ENCODE peak calls at places on chromosomes 13 and 19, in four cellular contexts. One of them, this sample, is unnamed.

GRCh38 chr13:43348397-43348796 is 325.0 kb downstream of the DNAJC15 start:
- DNase-seq in HepG2: no peak
- DNase-seq in K562: no peak
- DNase-seq in SK-N-SH: no peak
- DNase-seq in this sample: no peak

GRCh38 chr13:48686810-48687209 is 33.1 kb downstream of the CYSLTR2 start:
- DNase-seq in HepG2: no peak
- DNase-seq in K562: no peak
- DNase-seq in SK-N-SH: no peak
- DNase-seq in this sample: no peak

GRCh38 chr19:33719366-33720154 is 77.1 kb upstream of the KCTD15 start:
- DNase-seq in K562: no peak
- DNase-seq in SK-N-SH: no peak
- DNase-seq in HepG2: no peak
- DNase-seq in this sample: no peak

GRCh38 chr19:49071860-49072547 is 495 bp downstream of the KCNA7 start:
- DNase-seq in HepG2: no peak
- DNase-seq in SK-N-SH: peak
- DNase-seq in K562: peak
- DNase-seq in this sample: no peak

GRCh38 chr13:36190771-36191170 is 23.6 kb downstream of the SOHLH2 start:
- DNase-seq in SK-N-SH: no peak
- DNase-seq in HepG2: no peak
- DNase-seq in K562: no peak
- DNase-seq in this sample: no peak

GRCh38 chr13:85603735-85604134 is 195.5 kb downstream of the SLITRK6 start:
- DNase-seq in K562: no peak
- DNase-seq in SK-N-SH: peak
- DNase-seq in HepG2: no peak
- DNase-seq in this sample: no peak

GRCh38 chr19:57583521-57584416 is at the start of gene ZIK1:
- DNase-seq in SK-N-SH: peak
- DNase-seq in HepG2: peak
- DNase-seq in K562: peak
- DNase-seq in this sample: peak

GRCh38 chr13:27839809-27840467 is 47.7 kb downstream of the GSX1 start:
- DNase-seq in HepG2: no peak
- DNase-seq in K562: no peak
- DNase-seq in SK-N-SH: no peak
- DNase-seq in this sample: no peak

GRCh38 chr19:3509566-3509989 is 3.5 kb downstream of the FZR1 start:
- DNase-seq in HepG2: no peak
- DNase-seq in K562: no peak
- DNase-seq in SK-N-SH: no peak
- DNase-seq in this sample: no peak

GRCh38 chr13:97432232-97432916 is 1.6 kb upstream of the RAP2A start:
- DNase-seq in K562: no peak
- DNase-seq in SK-N-SH: no peak
- DNase-seq in HepG2: no peak
- DNase-seq in this sample: no peak

GRCh38 chr19:36151144-36152051 is 849 bp downstream of the COX7A1 start:
- DNase-seq in K562: no peak
- DNase-seq in SK-N-SH: no peak
- DNase-seq in HepG2: no peak
- DNase-seq in this sample: no peak

GRCh38 chr19:18353378-18354005 is 13.1 kb downstream of the PGPEP1 start:
- DNase-seq in SK-N-SH: no peak
- DNase-seq in HepG2: no peak
- DNase-seq in K562: no peak
- DNase-seq in this sample: no peak

GRCh38 chr13:25901460-25902376 is 150.1 kb downstream of the SHISA2 start:
- DNase-seq in SK-N-SH: peak
- DNase-seq in HepG2: peak
- DNase-seq in K562: no peak
- DNase-seq in this sample: peak

GRCh38 chr13:77386046-77386445 is 59.2 kb upstream of the MYCBP2 start:
- DNase-seq in SK-N-SH: no peak
- DNase-seq in K562: no peak
- DNase-seq in HepG2: no peak
- DNase-seq in this sample: no peak

GRCh38 chr19:17001603-17002183 is 24.9 kb downstream of the CPAMD8 start:
- DNase-seq in SK-N-SH: no peak
- DNase-seq in HepG2: no peak
- DNase-seq in K562: no peak
- DNase-seq in this sample: no peak

GRCh38 chr19:49058592-49058991 is 1.0 kb upstream of the CGB7 start:
- DNase-seq in SK-N-SH: peak
- DNase-seq in HepG2: no peak
- DNase-seq in K562: peak
- DNase-seq in this sample: no peak

GRCh38 chr13:110405597-110406450 is 98.7 kb downstream of the COL4A2 start:
- DNase-seq in K562: no peak
- DNase-seq in HepG2: no peak
- DNase-seq in SK-N-SH: no peak
- DNase-seq in this sample: no peak

GRCh38 chr13:28147489-28147888 is 9.1 kb downstream of the PAN3 start:
- DNase-seq in HepG2: no peak
- DNase-seq in K562: no peak
- DNase-seq in SK-N-SH: no peak
- DNase-seq in this sample: no peak

GRCh38 chr13:102197193-102197592 is 204.7 kb downstream of the FGF14 start:
- DNase-seq in SK-N-SH: no peak
- DNase-seq in HepG2: peak
- DNase-seq in K562: no peak
- DNase-seq in this sample: no peak

GRCh38 chr13:48818495-48818961 is 157.2 kb upstream of the FNDC3A start:
- DNase-seq in K562: no peak
- DNase-seq in SK-N-SH: no peak
- DNase-seq in HepG2: no peak
- DNase-seq in this sample: no peak

GRCh38 chr13:110942248-110942981 is 27.5 kb upstream of the ANKRD10 start:
- DNase-seq in HepG2: no peak
- DNase-seq in SK-N-SH: no peak
- DNase-seq in K562: no peak
- DNase-seq in this sample: peak

GRCh38 chr19:10852098-10852800 is 4.0 kb downstream of the C19orf38 start:
- DNase-seq in HepG2: peak
- DNase-seq in SK-N-SH: no peak
- DNase-seq in K562: no peak
- DNase-seq in this sample: no peak

GRCh38 chr13:103403148-103403740 is 337.0 kb upstream of the SLC10A2 start:
- DNase-seq in K562: no peak
- DNase-seq in SK-N-SH: no peak
- DNase-seq in HepG2: no peak
- DNase-seq in this sample: no peak

GRCh38 chr19:46529622-46530451 is 34.2 kb upstream of the PNMA8B start:
- DNase-seq in SK-N-SH: peak
- DNase-seq in K562: peak
- DNase-seq in HepG2: peak
- DNase-seq in this sample: no peak

GRCh38 chr19:13072206-13072898 is 30.3 kb downstream of the LYL1 start:
- DNase-seq in K562: no peak
- DNase-seq in HepG2: no peak
- DNase-seq in SK-N-SH: no peak
- DNase-seq in this sample: no peak

GRCh38 chr13:27964741-27965323 is 4.3 kb downstream of the CDX2 start:
- DNase-seq in SK-N-SH: peak
- DNase-seq in K562: no peak
- DNase-seq in HepG2: no peak
- DNase-seq in this sample: no peak

GRCh38 chr19:34838753-34839431 is 65.9 kb upstream of the ZNF599 start:
- DNase-seq in K562: no peak
- DNase-seq in SK-N-SH: no peak
- DNase-seq in HepG2: peak
- DNase-seq in this sample: no peak

GRCh38 chr19:4581381-4582111 is 22.1 kb upstream of the SEMA6B start:
- DNase-seq in K562: peak
- DNase-seq in HepG2: no peak
- DNase-seq in SK-N-SH: peak
- DNase-seq in this sample: no peak

GRCh38 chr13:30898721-30899188 is 7.3 kb upstream of the MEDAG start:
- DNase-seq in HepG2: peak
- DNase-seq in SK-N-SH: no peak
- DNase-seq in K562: no peak
- DNase-seq in this sample: no peak

GRCh38 chr19:14265285-14266036 is 59.5 kb upstream of the ADGRL1 start:
- DNase-seq in HepG2: no peak
- DNase-seq in SK-N-SH: no peak
- DNase-seq in K562: no peak
- DNase-seq in this sample: no peak

DNA sequence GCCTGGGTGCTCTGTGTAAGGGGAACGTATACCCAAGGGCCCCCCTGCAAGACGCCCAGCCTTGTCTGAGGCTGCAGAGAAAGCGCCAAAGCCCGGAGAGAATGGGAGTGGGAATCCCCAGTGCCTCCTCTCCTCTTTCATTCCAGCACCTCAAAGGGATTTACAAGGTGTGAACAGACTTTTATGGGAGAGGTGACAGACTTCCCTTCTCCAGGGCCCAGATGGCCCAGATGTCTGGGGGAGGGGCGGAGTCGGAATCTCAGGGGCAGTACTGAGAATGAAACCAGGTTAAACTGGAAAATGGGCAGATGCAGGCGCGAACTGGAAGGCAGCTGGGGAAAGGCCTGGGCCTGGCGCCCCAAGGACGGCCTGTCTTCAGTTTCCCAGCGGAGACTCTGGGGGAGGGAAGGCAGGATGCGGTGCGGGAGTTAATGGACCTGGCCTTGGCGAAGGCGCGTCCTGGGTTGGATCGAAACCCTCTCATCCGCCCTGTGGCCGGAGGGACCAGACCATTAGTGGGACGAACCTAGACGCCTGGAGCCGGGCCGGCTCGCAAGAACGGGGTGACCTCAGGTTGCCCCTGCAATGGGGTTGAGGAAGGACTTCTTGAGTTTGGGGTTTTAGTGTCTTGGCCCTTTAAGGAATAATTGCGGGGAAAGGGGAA is 622 bp upstream of the TRIP10 start:
- DNase-seq in SK-N-SH: no peak
- DNase-seq in K562: no peak
- DNase-seq in HepG2: no peak
- DNase-seq in this sample: no peak
- TF ChIP-seq NFIC in SK-N-SH: no peak
- TF ChIP-seq NFIC in K562: no peak
- TF ChIP-seq NFIC in HepG2: no peak
- TF ChIP-seq NFIC in this sample: no peak

DNA sequence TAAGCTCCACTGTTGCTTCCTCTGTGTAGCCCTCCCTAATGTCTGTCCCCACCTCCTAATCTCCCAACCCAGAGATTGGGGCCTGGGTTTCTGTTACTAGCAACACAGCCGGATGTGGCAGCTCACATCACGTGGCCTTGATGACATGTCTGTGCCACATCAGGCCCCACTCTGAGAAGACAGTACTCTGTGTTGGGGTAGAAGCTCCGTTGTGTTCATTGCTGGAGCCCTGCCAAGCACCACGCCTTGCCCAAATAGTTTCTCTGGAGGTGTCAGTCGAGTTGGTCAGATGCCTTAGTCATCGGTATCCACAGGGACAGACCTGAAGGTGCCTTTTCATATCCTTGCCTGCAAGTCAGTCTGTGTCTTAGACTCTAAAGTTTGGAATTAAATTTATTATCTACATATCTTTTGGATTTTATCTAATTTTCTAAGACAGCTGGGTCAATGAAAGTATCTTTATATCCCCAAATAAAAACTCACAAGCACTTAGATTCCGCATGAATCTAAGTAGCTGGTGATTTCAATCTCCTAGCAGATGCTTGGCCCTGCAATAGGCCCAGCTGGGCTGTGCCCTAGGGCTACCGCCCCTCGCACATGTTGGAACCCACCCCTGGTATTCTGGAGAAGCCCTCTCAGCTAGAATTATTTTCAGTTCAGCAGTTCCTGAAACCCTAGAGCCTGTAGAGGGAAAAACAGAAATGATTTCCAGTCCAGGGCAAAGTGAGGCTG is 204.0 kb upstream of the TSHZ3 start:
- DNase-seq in HepG2: no peak
- DNase-seq in SK-N-SH: peak
- DNase-seq in K562: no peak
- DNase-seq in this sample: no peak
- H3K4me3 ChIP-seq in HepG2: no peak
- H3K4me3 ChIP-seq in SK-N-SH: no peak
- H3K4me3 ChIP-seq in K562: no peak
- H3K4me3 ChIP-seq in this sample: no peak

DNA sequence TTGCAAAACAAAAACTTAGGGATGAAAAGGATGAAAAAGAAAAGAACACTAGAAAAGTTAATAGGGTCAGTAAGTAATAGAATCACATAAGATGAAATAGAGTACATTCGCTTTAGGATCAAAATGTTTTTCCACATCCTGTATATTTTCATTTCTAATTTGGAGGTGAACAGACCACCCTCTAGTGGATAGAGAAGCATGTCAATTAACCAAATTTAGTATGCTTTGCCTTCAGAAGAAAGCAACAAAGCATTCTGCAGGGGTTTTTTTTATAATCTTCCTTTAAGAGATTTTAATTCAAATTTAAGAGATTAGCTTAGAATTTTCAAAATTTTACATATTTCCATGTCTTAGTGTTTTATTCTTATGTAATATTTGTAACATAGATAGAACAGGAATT is 610.9 kb upstream of the SGCG start:
- DNase-seq in SK-N-SH: no peak
- DNase-seq in K562: no peak
- DNase-seq in HepG2: no peak
- DNase-seq in this sample: no peak
- TF ChIP-seq NFIC in SK-N-SH: no peak
- TF ChIP-seq NFIC in K562: no peak
- TF ChIP-seq NFIC in HepG2: no peak
- TF ChIP-seq NFIC in this sample: no peak

DNA sequence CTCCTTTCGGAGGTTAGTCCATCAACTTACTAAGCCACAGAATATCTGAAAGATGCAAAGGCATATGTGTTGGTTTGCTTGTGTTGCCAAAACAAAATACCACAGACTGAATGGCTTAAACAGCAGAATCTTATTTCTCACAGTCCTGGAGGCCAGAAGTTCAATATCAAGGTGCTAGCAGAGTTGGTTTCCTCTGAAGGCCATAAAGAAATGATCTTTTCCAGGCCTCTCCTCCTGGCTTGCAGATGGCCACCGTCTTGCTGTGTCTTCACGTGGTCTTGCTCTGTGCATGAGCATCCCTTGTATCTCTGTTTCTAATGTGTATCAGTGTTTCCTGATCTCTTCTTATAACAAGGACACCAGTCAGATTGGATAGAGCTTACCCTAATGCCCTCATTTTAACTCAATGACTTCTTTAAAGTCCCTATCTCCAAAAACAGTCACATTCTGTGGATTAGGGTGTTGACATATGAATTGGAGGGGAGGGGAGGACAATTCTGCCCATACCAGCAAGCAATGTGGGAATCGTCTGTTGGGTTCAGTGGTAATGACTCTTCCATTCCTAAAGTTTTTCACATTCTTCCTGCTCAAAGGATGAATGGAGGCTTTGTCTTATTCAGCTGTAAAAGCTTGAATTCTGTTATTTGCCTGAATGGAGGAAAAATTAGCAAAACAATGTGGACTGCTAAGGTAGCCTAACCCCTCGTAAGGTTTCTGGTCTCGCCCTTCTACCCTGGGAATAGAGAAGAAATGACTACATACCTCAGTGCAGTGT is 715.7 kb downstream of the DIAPH3 start:
- DNase-seq in HepG2: peak
- DNase-seq in K562: no peak
- DNase-seq in SK-N-SH: no peak
- DNase-seq in this sample: no peak
- H3K4me3 ChIP-seq in HepG2: no peak
- H3K4me3 ChIP-seq in K562: no peak
- H3K4me3 ChIP-seq in SK-N-SH: no peak
- H3K4me3 ChIP-seq in this sample: no peak